ENCODE peak calls at places on chromosome 6, in eight cellular contexts. U, F, W, P, Q, I, D and E are unnamed samples.

GRCh38 chr6:135909737-135910387 is 58.4 kb downstream of the PDE7B start:
- DNase-seq in P (peak), Q (no peak), U (peak), D (peak), W (peak), F (peak), I (peak), E (no peak)

GRCh38 chr6:34529665-34530327 is 26.3 kb downstream of the SPDEF start:
- DNase-seq in F (peak), U (no peak), W (no peak), I (peak), P (no peak), D (no peak), Q (no peak), E (no peak)

GRCh38 chr6:157596886-157597285 is 215.9 kb downstream of the ZDHHC14 start:
- DNase-seq in W (no peak), P (no peak), F (no peak), U (no peak), D (no peak), Q (no peak), I (no peak), E (no peak)

GRCh38 chr6:101163611-101164010 is 229.9 kb upstream of the GRIK2 start:
- DNase-seq in F (no peak), I (peak), P (peak), Q (no peak), D (no peak), W (no peak), U (no peak), E (no peak)

GRCh38 chr6:149919834-149920225 is 3.1 kb downstream of the RAET1G start:
- DNase-seq in Q (peak), W (no peak), U (no peak), F (no peak), I (no peak), P (no peak), D (no peak), E (no peak)

GRCh38 chr6:84641076-84641475 is 123.3 kb downstream of the TBX18 start:
- DNase-seq in Q (no peak), U (no peak), I (peak), D (no peak), F (no peak), W (no peak), P (peak), E (no peak)

GRCh38 chr6:118353564-118353963 is 194.5 kb upstream of the PLN start:
- DNase-seq in F (no peak), Q (no peak), D (no peak), P (no peak), U (no peak), W (no peak), I (no peak), E (no peak)

GRCh38 chr6:157747395-157747794 is 75.7 kb upstream of the SNX9 start:
- DNase-seq in U (no peak), F (no peak), P (no peak), D (no peak), I (peak), Q (no peak), W (no peak), E (no peak)

GRCh38 chr6:105022416-105022815 is 65.5 kb downstream of the LIN28B start:
- DNase-seq in P (peak), Q (no peak), U (no peak), I (no peak), W (no peak), D (no peak), F (no peak), E (no peak)

GRCh38 chr6:154488802-154489437 is 21.6 kb downstream of the CNKSR3 start:
- DNase-seq in W (no peak), P (no peak), I (peak), F (no peak), U (no peak), Q (no peak), D (no peak), E (no peak)

GRCh38 chr6:30154709-30155521 is 6.1 kb downstream of the TRIM10 start:
- DNase-seq in W (no peak), Q (no peak), P (no peak), I (peak), U (no peak), F (peak), D (no peak), E (no peak)

GRCh38 chr6:162733489-162733888 is 5.7 kb downstream of the PACRG start:
- DNase-seq in W (no peak), I (no peak), F (no peak), Q (no peak), D (no peak), P (no peak), U (no peak), E (no peak)

DNA sequence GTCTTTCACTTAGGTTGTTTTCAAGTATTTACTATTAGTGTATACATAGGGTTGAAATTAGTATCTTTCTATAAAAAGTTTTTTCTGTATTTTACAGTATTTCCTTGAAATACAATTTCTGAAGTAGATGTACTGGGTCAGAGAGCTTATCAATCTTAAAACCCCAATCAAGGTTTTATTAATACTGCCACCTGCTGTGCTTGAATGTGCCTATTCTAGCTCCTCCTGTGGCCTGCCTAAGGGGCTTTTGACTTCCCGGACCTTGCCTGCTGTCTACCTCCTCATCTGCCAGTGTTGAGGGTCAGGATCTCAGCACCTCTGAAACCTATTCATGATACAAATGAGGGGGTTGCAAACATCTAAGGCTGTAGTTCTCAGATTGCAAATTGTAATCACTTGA is 9.2 kb downstream of the PACRG start:
- DNase-seq in Q (no peak), I (no peak), W (no peak), D (no peak), U (no peak), F (no peak), P (no peak), E (no peak)
- TF ChIP-seq CTCF in Q (peak), I (no peak), W (no peak), D (no peak), U (no peak), F (peak), P (no peak), E (no peak)

GRCh38 chr6:25375125-25375524 is 96.0 kb downstream of the CARMIL1 start:
- DNase-seq in I (no peak), P (no peak), F (no peak), Q (no peak), U (no peak), W (no peak), D (no peak), E (no peak)
- TF ChIP-seq CTCF in I (no peak), P (no peak), F (no peak), Q (no peak), U (no peak), W (no peak), D (no peak), E (no peak)

DNA sequence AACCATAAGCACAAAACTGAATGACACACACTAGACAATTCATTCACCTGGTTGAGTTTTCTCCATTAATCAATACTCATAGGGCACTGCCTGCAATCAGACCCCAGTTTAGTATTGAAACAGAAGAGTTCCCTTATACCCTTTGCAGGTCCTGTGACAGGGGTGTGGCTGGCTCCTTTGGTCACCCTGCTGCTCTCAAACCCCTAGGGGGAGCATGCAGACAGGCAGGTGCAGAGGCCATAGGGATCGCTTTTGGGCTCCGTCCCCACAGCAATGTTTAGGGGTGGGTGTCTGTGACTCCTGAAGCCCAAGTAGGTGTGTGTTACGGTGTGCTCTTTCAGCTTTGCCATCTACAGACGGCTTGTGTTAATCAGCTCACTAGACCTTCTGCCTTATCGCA is 210.4 kb downstream of the CENPW start:
- DNase-seq in D (no peak), W (no peak), U (no peak), Q (no peak), I (no peak), P (no peak), F (no peak), E (no peak)
- TF ChIP-seq CTCF in D (no peak), W (no peak), U (no peak), Q (no peak), I (no peak), P (peak), F (no peak), E (no peak)

GRCh38 chr6:38404900-38405556 is 234.7 kb downstream of the BTBD9 start:
- DNase-seq in Q (no peak), P (no peak), W (no peak), D (no peak), I (peak), F (peak), U (no peak), E (no peak)
- TF ChIP-seq CTCF in Q (no peak), P (no peak), W (no peak), D (no peak), I (no peak), F (no peak), U (no peak), E (no peak)

DNA sequence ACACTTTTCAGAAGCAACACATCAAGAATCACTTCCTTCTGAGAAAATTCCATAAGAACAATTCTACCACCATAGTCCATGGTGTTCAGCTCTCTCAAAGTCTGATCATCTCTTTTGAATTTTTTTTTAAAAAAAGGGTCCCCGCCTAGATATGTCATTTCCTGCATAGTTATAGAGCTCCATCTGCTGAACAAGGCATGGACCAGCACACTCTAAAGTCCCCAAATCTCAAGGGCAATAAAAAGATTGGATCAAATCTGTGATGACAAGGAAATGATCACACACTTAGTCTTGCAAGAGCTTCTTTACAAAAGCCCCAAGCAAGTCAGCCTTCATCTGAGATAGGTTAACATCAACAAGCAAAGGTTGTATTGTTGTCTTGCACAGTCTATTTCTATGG is 100.7 kb upstream of the STMND1 start:
- DNase-seq in W (no peak), P (no peak), U (no peak), Q (no peak), D (no peak), I (no peak), F (no peak), E (no peak)
- TF ChIP-seq CTCF in W (no peak), P (peak), U (no peak), Q (no peak), D (no peak), I (peak), F (no peak), E (no peak)